ENCODE peak calls at places on chromosomes 6 and 20, in nine cellular contexts. One of them, this sample, is unnamed.

GRCh38 chr6:80742481-80742880 is 636.0 kb downstream of the BCKDHB start:
- DNase-seq in naive B cell: no peak
- DNase-seq in right atrium auricular region: no peak
- DNase-seq in PC-3: peak
- DNase-seq in Jurkat, Clone E6-1: peak
- DNase-seq in cortex of kidney: no peak
- DNase-seq in NCI-H460: peak
- DNase-seq in NCI-H1092 treated with DMSO at 0.1 percent for 48 hours: no peak
- DNase-seq in central memory CD4-positive, alpha-beta T cell: no peak
- DNase-seq in this sample: peak

GRCh38 chr6:52352239-52353008 is 9.5 kb upstream of the PAQR8 start:
- DNase-seq in cortex of kidney: no peak
- DNase-seq in Jurkat, Clone E6-1: no peak
- DNase-seq in NCI-H460: peak
- DNase-seq in PC-3: peak
- DNase-seq in NCI-H1092 treated with DMSO at 0.1 percent for 48 hours: no peak
- DNase-seq in right atrium auricular region: no peak
- DNase-seq in naive B cell: peak
- DNase-seq in central memory CD4-positive, alpha-beta T cell: no peak
- DNase-seq in this sample: no peak

GRCh38 chr6:7245668-7246393 is 67.2 kb downstream of the SSR1 start:
- DNase-seq in PC-3: no peak
- DNase-seq in central memory CD4-positive, alpha-beta T cell: no peak
- DNase-seq in naive B cell: no peak
- DNase-seq in cortex of kidney: no peak
- DNase-seq in NCI-H460: no peak
- DNase-seq in NCI-H1092 treated with DMSO at 0.1 percent for 48 hours: no peak
- DNase-seq in Jurkat, Clone E6-1: no peak
- DNase-seq in right atrium auricular region: no peak
- DNase-seq in this sample: no peak

GRCh38 chr6:154738561-154738961 is 5.3 kb downstream of the SCAF8 start:
- DNase-seq in PC-3: no peak
- DNase-seq in Jurkat, Clone E6-1: no peak
- DNase-seq in NCI-H460: no peak
- DNase-seq in NCI-H1092 treated with DMSO at 0.1 percent for 48 hours: no peak
- DNase-seq in cortex of kidney: no peak
- DNase-seq in naive B cell: no peak
- DNase-seq in right atrium auricular region: no peak
- DNase-seq in central memory CD4-positive, alpha-beta T cell: no peak
- DNase-seq in this sample: no peak

GRCh38 chr20:35395728-35396127 is 16.0 kb downstream of the UQCC1 start:
- DNase-seq in naive B cell: no peak
- DNase-seq in NCI-H1092 treated with DMSO at 0.1 percent for 48 hours: no peak
- DNase-seq in cortex of kidney: no peak
- DNase-seq in NCI-H460: no peak
- DNase-seq in right atrium auricular region: no peak
- DNase-seq in PC-3: no peak
- DNase-seq in Jurkat, Clone E6-1: no peak
- DNase-seq in central memory CD4-positive, alpha-beta T cell: no peak
- DNase-seq in this sample: peak

GRCh38 chr6:26158581-26159416 is 71.6 kb downstream of the HFE start:
- DNase-seq in NCI-H460: no peak
- DNase-seq in NCI-H1092 treated with DMSO at 0.1 percent for 48 hours: peak
- DNase-seq in central memory CD4-positive, alpha-beta T cell: peak
- DNase-seq in cortex of kidney: no peak
- DNase-seq in PC-3: peak
- DNase-seq in right atrium auricular region: peak
- DNase-seq in naive B cell: peak
- DNase-seq in Jurkat, Clone E6-1: peak
- DNase-seq in this sample: peak

GRCh38 chr6:75217203-75217602 is 11.3 kb upstream of the COL12A1 start:
- DNase-seq in central memory CD4-positive, alpha-beta T cell: no peak
- DNase-seq in right atrium auricular region: no peak
- DNase-seq in cortex of kidney: no peak
- DNase-seq in PC-3: peak
- DNase-seq in naive B cell: no peak
- DNase-seq in NCI-H460: no peak
- DNase-seq in NCI-H1092 treated with DMSO at 0.1 percent for 48 hours: no peak
- DNase-seq in Jurkat, Clone E6-1: no peak
- DNase-seq in this sample: no peak

GRCh38 chr6:37622639-37623038 is 75.0 kb downstream of the MDGA1 start:
- DNase-seq in naive B cell: peak
- DNase-seq in right atrium auricular region: no peak
- DNase-seq in PC-3: peak
- DNase-seq in NCI-H460: no peak
- DNase-seq in Jurkat, Clone E6-1: peak
- DNase-seq in central memory CD4-positive, alpha-beta T cell: no peak
- DNase-seq in NCI-H1092 treated with DMSO at 0.1 percent for 48 hours: no peak
- DNase-seq in cortex of kidney: no peak
- DNase-seq in this sample: no peak

GRCh38 chr6:157273756-157274088 is 49.6 kb downstream of the TMEM242 start:
- DNase-seq in cortex of kidney: no peak
- DNase-seq in naive B cell: peak
- DNase-seq in right atrium auricular region: no peak
- DNase-seq in NCI-H1092 treated with DMSO at 0.1 percent for 48 hours: peak
- DNase-seq in NCI-H460: no peak
- DNase-seq in PC-3: no peak
- DNase-seq in Jurkat, Clone E6-1: peak
- DNase-seq in central memory CD4-positive, alpha-beta T cell: peak
- DNase-seq in this sample: peak

GRCh38 chr6:125950293-125950692 is 6.3 kb upstream of the HINT3 start:
- DNase-seq in cortex of kidney: no peak
- DNase-seq in NCI-H1092 treated with DMSO at 0.1 percent for 48 hours: no peak
- DNase-seq in NCI-H460: peak
- DNase-seq in naive B cell: no peak
- DNase-seq in Jurkat, Clone E6-1: no peak
- DNase-seq in PC-3: peak
- DNase-seq in right atrium auricular region: no peak
- DNase-seq in central memory CD4-positive, alpha-beta T cell: no peak
- DNase-seq in this sample: no peak

GRCh38 chr6:169881398-169881797 is 130.0 kb downstream of the ERMARD start:
- DNase-seq in NCI-H1092 treated with DMSO at 0.1 percent for 48 hours: no peak
- DNase-seq in right atrium auricular region: peak
- DNase-seq in naive B cell: no peak
- DNase-seq in Jurkat, Clone E6-1: no peak
- DNase-seq in PC-3: no peak
- DNase-seq in NCI-H460: no peak
- DNase-seq in cortex of kidney: no peak
- DNase-seq in central memory CD4-positive, alpha-beta T cell: no peak
- DNase-seq in this sample: no peak

GRCh38 chr6:71665931-71666330 is 220.4 kb upstream of the RIMS1 start:
- DNase-seq in naive B cell: no peak
- DNase-seq in right atrium auricular region: no peak
- DNase-seq in NCI-H460: no peak
- DNase-seq in central memory CD4-positive, alpha-beta T cell: no peak
- DNase-seq in NCI-H1092 treated with DMSO at 0.1 percent for 48 hours: no peak
- DNase-seq in PC-3: no peak
- DNase-seq in cortex of kidney: no peak
- DNase-seq in Jurkat, Clone E6-1: no peak
- DNase-seq in this sample: no peak

GRCh38 chr6:159203304-159204005 is 34.3 kb downstream of the FNDC1 start:
- DNase-seq in right atrium auricular region: peak
- DNase-seq in PC-3: peak
- DNase-seq in cortex of kidney: no peak
- DNase-seq in NCI-H1092 treated with DMSO at 0.1 percent for 48 hours: no peak
- DNase-seq in naive B cell: no peak
- DNase-seq in NCI-H460: no peak
- DNase-seq in Jurkat, Clone E6-1: no peak
- DNase-seq in central memory CD4-positive, alpha-beta T cell: no peak
- DNase-seq in this sample: no peak

GRCh38 chr6:17390276-17390675 is 3.1 kb upstream of the CAP2 start:
- DNase-seq in PC-3: no peak
- DNase-seq in NCI-H1092 treated with DMSO at 0.1 percent for 48 hours: no peak
- DNase-seq in central memory CD4-positive, alpha-beta T cell: no peak
- DNase-seq in naive B cell: no peak
- DNase-seq in right atrium auricular region: no peak
- DNase-seq in NCI-H460: no peak
- DNase-seq in Jurkat, Clone E6-1: no peak
- DNase-seq in cortex of kidney: no peak
- DNase-seq in this sample: no peak

GRCh38 chr20:17882065-17882833 is 86.3 kb downstream of the SNX5 start:
- DNase-seq in right atrium auricular region: no peak
- DNase-seq in NCI-H1092 treated with DMSO at 0.1 percent for 48 hours: no peak
- DNase-seq in central memory CD4-positive, alpha-beta T cell: no peak
- DNase-seq in naive B cell: no peak
- DNase-seq in PC-3: no peak
- DNase-seq in cortex of kidney: no peak
- DNase-seq in Jurkat, Clone E6-1: no peak
- DNase-seq in NCI-H460: no peak
- DNase-seq in this sample: no peak

GRCh38 chr6:149990672-149991402 is 27.1 kb downstream of the ULBP1 start:
- DNase-seq in central memory CD4-positive, alpha-beta T cell: no peak
- DNase-seq in NCI-H1092 treated with DMSO at 0.1 percent for 48 hours: no peak
- DNase-seq in NCI-H460: no peak
- DNase-seq in cortex of kidney: no peak
- DNase-seq in PC-3: no peak
- DNase-seq in naive B cell: peak
- DNase-seq in Jurkat, Clone E6-1: no peak
- DNase-seq in right atrium auricular region: no peak
- DNase-seq in this sample: no peak

GRCh38 chr6:124676033-124676432 is 286.2 kb upstream of the RNF217 start:
- DNase-seq in cortex of kidney: no peak
- DNase-seq in NCI-H1092 treated with DMSO at 0.1 percent for 48 hours: no peak
- DNase-seq in PC-3: no peak
- DNase-seq in Jurkat, Clone E6-1: no peak
- DNase-seq in NCI-H460: no peak
- DNase-seq in right atrium auricular region: no peak
- DNase-seq in naive B cell: no peak
- DNase-seq in central memory CD4-positive, alpha-beta T cell: no peak
- DNase-seq in this sample: no peak

GRCh38 chr6:73579389-73579788 is 58.6 kb upstream of the EEF1A1 start:
- DNase-seq in PC-3: peak
- DNase-seq in NCI-H460: peak
- DNase-seq in naive B cell: no peak
- DNase-seq in right atrium auricular region: no peak
- DNase-seq in central memory CD4-positive, alpha-beta T cell: no peak
- DNase-seq in NCI-H1092 treated with DMSO at 0.1 percent for 48 hours: no peak
- DNase-seq in Jurkat, Clone E6-1: no peak
- DNase-seq in cortex of kidney: no peak
- DNase-seq in this sample: no peak

GRCh38 chr6:26273673-26274595 is 91.1 kb upstream of the BTN3A2 start:
- DNase-seq in Jurkat, Clone E6-1: peak
- DNase-seq in NCI-H460: no peak
- DNase-seq in PC-3: no peak
- DNase-seq in NCI-H1092 treated with DMSO at 0.1 percent for 48 hours: no peak
- DNase-seq in right atrium auricular region: no peak
- DNase-seq in central memory CD4-positive, alpha-beta T cell: peak
- DNase-seq in naive B cell: peak
- DNase-seq in cortex of kidney: no peak
- DNase-seq in this sample: no peak

GRCh38 chr6:153816306-153816845 is 222.7 kb upstream of the OPRM1 start:
- DNase-seq in central memory CD4-positive, alpha-beta T cell: no peak
- DNase-seq in PC-3: no peak
- DNase-seq in right atrium auricular region: no peak
- DNase-seq in NCI-H1092 treated with DMSO at 0.1 percent for 48 hours: no peak
- DNase-seq in Jurkat, Clone E6-1: no peak
- DNase-seq in NCI-H460: no peak
- DNase-seq in naive B cell: no peak
- DNase-seq in cortex of kidney: no peak
- DNase-seq in this sample: no peak